ENCODE peak calls at places on chromosomes 3 and 15, in seven cellular contexts. V, M, P, A, F, C and J are unnamed samples. For H3K27me3, the result is how much of the 10 kb centered on the place peaks cover.

GRCh38 chr3:120280566-120280965 is 4.5 kb downstream of the GPR156 start:
- DNase-seq in V (no peak), M (no peak), P (no peak), A (no peak), F (no peak), C (no peak), J (no peak)

GRCh38 chr15:31263751-31264533 is 62.7 kb upstream of the KLF13 start:
- DNase-seq in V (no peak), M (no peak), P (peak), A (peak), F (peak), C (peak), J (peak)

GRCh38 chr3:100506355-100506754 is 13.9 kb downstream of the TMEM45A start:
- DNase-seq in V (no peak), M (no peak), P (no peak), A (no peak), F (no peak), C (no peak), J (no peak)

GRCh38 chr15:72342385-72342784 is 22.4 kb upstream of the CELF6 start:
- DNase-seq in V (peak), M (no peak), P (no peak), A (no peak), F (peak), C (peak), J (no peak)

GRCh38 chr3:111971533-111971932 is 7.3 kb upstream of the ABHD10 start:
- DNase-seq in V (no peak), M (no peak), P (no peak), A (no peak), F (no peak), C (no peak), J (peak)

GRCh38 chr3:129015388-129016105 is 14.4 kb downstream of the EFCC1 start:
- DNase-seq in V (no peak), M (no peak), P (no peak), A (no peak), F (no peak), C (no peak), J (peak)

GRCh38 chr15:80780416-80781221 is 1.4 kb downstream of the CEMIP start:
- DNase-seq in V (no peak), M (no peak), P (peak), A (no peak), F (peak), C (peak), J (peak)

GRCh38 chr3:48428088-48428862 is 1.6 kb downstream of the PLXNB1 start:
- DNase-seq in V (no peak), M (no peak), P (no peak), A (no peak), F (no peak), C (no peak), J (no peak)

GRCh38 chr3:157156844-157157635 is 2.9 kb downstream of the CCNL1 start:
- DNase-seq in V (no peak), M (no peak), P (no peak), A (no peak), F (no peak), C (peak), J (no peak)

GRCh38 chr3:105537371-105538075 is 170.8 kb downstream of the ALCAM start:
- DNase-seq in V (no peak), M (no peak), P (no peak), A (no peak), F (no peak), C (no peak), J (no peak)

GRCh38 chr3:134487406-134487805 is 1.5 kb downstream of the CEP63 start:
- DNase-seq in V (no peak), M (no peak), P (no peak), A (peak), F (no peak), C (no peak), J (no peak)

GRCh38 chr15:85443593-85444328 is 63.4 kb downstream of the AKAP13 start:
- DNase-seq in V (peak), M (no peak), P (no peak), A (no peak), F (no peak), C (peak), J (peak)

GRCh38 chr3:106457278-106458210 is 588.7 kb upstream of the CBLB start:
- DNase-seq in V (no peak), M (peak), P (no peak), A (peak), F (no peak), C (peak), J (peak)

GRCh38 chr3:78660958-78661357 is 1106.8 kb downstream of the ROBO1 start:
- DNase-seq in V (no peak), M (no peak), P (no peak), A (no peak), F (no peak), C (peak), J (no peak)

GRCh38 chr3:65402597-65402996 is 636.1 kb downstream of the MAGI1 start:
- DNase-seq in V (no peak), M (peak), P (no peak), A (no peak), F (no peak), C (peak), J (no peak)

GRCh38 chr3:32303051-32303786 is 64.7 kb downstream of the CMTM8 start:
- DNase-seq in V (no peak), M (no peak), P (no peak), A (no peak), F (no peak), C (no peak), J (no peak)

GRCh38 chr3:73848173-73848751 is 223.5 kb upstream of the PDZRN3 start:
- DNase-seq in V (no peak), M (no peak), P (no peak), A (no peak), F (no peak), C (peak), J (no peak)
- TF ChIP-seq CTCF in V (peak), M (peak), P (peak), A (peak), F (peak), C (peak), J (peak)

DNA sequence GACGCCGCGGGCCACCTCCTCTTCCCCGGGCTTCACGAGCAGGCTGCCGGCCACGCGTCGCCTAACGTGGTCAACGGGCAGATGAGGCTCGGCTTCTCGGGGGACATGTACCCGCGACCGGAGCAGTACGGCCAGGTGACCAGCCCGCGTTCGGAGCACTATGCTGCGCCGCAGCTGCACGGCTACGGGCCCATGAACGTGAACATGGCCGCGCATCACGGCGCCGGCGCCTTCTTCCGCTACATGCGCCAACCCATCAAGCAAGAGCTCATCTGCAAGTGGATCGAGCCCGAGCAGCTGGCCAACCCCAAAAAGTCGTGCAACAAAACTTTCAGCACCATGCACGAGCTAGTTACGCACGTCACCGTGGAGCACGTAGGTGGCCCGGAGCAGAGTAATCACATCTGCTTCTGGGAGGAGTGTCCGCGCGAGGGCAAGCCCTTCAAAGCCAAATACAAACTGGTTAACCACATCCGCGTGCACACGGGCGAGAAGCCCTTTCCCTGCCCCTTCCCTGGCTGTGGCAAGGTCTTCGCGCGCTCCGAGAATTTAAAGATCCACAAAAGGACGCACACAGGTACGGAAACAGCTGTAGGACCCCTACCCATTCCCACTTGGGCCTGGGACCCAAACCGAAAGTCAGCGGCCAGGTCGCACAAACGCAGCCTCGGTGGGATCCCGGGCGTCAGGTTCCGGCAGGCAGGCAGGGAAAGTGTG is 1.5 kb downstream of the ZIC1 start:
- DNase-seq in V (no peak), M (peak), P (no peak), A (no peak), F (no peak), C (peak), J (no peak)
- H3K27me3 ChIP-seq in V (under half), M (under half), P (half or more), A (under half), F (half or more), C (half or more), J (half or more)

GRCh38 chr3:23553353-23553752 is 252.4 kb upstream of the UBE2E1 start:
- DNase-seq in V (no peak), M (no peak), P (no peak), A (peak), F (no peak), C (no peak), J (no peak)
- H3K4me3 ChIP-seq in V (no peak), M (no peak), P (no peak), A (no peak), F (no peak), C (no peak), J (no peak)

GRCh38 chr15:36356511-36356910 is 222.9 kb upstream of the CDIN1 start:
- DNase-seq in V (no peak), M (no peak), P (no peak), A (no peak), F (no peak), C (no peak), J (no peak)

GRCh38 chr15:36356978-36357582 is 222.3 kb upstream of the CDIN1 start:
- DNase-seq in V (no peak), M (no peak), P (no peak), A (no peak), F (no peak), C (peak), J (no peak)

GRCh38 chr15:36359286-36359685 is 220.1 kb upstream of the CDIN1 start:
- DNase-seq in V (no peak), M (no peak), P (no peak), A (no peak), F (no peak), C (no peak), J (no peak)

GRCh38 chr15:36361351-36361870 is 218.0 kb upstream of the CDIN1 start:
- DNase-seq in V (no peak), M (no peak), P (no peak), A (no peak), F (no peak), C (no peak), J (no peak)

DNA sequence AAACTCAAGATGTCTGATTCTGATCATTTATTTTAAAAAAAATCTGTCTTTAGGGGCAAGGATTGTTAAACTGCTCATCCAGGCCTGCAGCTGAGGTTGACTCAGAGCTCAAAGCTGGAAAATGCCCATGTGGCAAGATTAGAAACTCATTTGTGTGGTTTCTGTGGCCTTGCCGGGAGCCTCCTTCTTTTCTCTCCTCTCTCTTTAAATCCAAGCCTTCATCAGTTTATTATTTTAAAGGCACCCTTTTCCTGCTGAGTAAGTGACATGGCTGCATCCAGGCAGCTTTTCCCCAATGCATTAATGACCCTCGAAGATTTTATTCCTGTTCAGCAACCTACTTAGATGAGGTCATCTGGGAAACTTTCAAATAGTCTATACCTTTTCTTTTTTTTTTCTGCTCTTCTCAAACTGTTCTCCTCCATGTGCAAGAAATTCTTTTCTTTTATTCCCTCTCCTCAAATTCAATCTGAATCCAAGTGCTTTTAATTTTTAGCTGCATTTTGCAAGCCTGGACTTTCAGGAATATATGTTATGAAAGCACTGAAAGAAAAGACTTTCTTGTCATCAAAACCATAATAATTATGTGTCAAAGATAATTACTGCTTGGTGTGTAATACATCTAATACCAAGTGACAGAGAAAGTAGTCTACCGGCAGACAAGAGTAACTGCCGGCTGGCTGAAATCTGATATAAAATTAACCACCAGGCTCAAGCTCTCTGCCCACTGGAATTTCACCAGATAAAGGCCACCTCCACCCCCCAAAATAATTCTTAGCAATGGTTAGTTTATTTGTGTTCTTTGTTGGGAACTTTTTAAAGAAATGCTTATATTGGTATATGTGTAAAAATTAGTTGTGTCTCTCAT is 221.1 kb upstream of the CDIN1 start:
- DNase-seq in V (no peak), M (no peak), P (no peak), A (no peak), F (no peak), C (no peak), J (no peak)
- TF ChIP-seq CTCF in V (no peak), M (no peak), P (no peak), A (no peak), F (no peak), C (no peak), J (no peak)

GRCh38 chr3:113533534-113533892 is 1.2 kb downstream of the SIDT1 start:
- DNase-seq in V (no peak), M (no peak), P (no peak), A (no peak), F (no peak), C (no peak), J (no peak)
- H3K27me3 ChIP-seq in V (under half), M (under half), P (under half), A (under half), F (half or more), C (half or more), J (under half)

GRCh38 chr15:33153548-33153947 is 41.0 kb downstream of the FMN1 start:
- DNase-seq in V (no peak), M (no peak), P (no peak), A (no peak), F (no peak), C (no peak), J (no peak)

GRCh38 chr15:33154366-33155166 is 39.9 kb downstream of the FMN1 start:
- DNase-seq in V (no peak), M (peak), P (peak), A (no peak), F (no peak), C (peak), J (no peak)

GRCh38 chr15:33150993-33151392 is 43.5 kb downstream of the FMN1 start:
- DNase-seq in V (no peak), M (no peak), P (no peak), A (no peak), F (no peak), C (no peak), J (no peak)

GRCh38 chr15:33150516-33150915 is 44.0 kb downstream of the FMN1 start:
- DNase-seq in V (no peak), M (no peak), P (no peak), A (no peak), F (no peak), C (no peak), J (no peak)

GRCh38 chr15:33152502-33153109 is 41.9 kb downstream of the FMN1 start:
- DNase-seq in V (no peak), M (no peak), P (no peak), A (no peak), F (no peak), C (no peak), J (no peak)
- H3K4me3 ChIP-seq in V (no peak), M (no peak), P (no peak), A (no peak), F (no peak), C (no peak), J (no peak)

DNA sequence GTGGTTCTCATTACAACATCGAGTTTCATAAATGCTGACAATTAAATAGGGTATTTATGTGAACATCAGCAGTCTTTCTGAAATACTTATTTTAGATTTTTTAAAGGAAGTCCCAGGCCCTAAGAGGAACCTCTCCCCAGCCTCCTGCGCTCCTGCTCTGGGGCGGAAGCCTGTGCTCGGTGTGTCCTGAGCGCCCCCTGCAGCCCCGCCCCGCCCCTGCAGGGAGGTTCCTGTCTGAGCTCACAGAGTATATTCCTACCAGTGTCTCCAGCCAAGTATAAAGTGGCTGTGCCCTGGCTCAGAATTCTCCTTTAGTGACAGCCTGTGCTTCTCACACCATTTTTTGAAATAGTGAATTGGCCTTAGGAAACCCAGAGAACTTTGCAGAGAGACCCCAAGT is 567.9 kb downstream of the GOLGA6L6 start:
- DNase-seq in V (no peak), M (no peak), P (no peak), A (no peak), F (peak), C (no peak), J (no peak)
- TF ChIP-seq CTCF in V (peak), M (no peak), P (no peak), A (no peak), F (no peak), C (no peak), J (no peak)

GRCh38 chr15:74278269-74278668 is 42.1 kb downstream of the CCDC33 start:
- DNase-seq in V (no peak), M (no peak), P (no peak), A (no peak), F (no peak), C (no peak), J (no peak)

GRCh38 chr15:74276560-74276959 is 40.4 kb downstream of the CCDC33 start:
- DNase-seq in V (no peak), M (no peak), P (no peak), A (no peak), F (no peak), C (no peak), J (no peak)

GRCh38 chr15:74274485-74275038 is 38.4 kb downstream of the CCDC33 start:
- DNase-seq in V (no peak), M (no peak), P (no peak), A (no peak), F (no peak), C (no peak), J (no peak)

GRCh38 chr15:74277245-74277644 is 41.1 kb downstream of the CCDC33 start:
- DNase-seq in V (no peak), M (no peak), P (no peak), A (no peak), F (peak), C (no peak), J (no peak)

DNA sequence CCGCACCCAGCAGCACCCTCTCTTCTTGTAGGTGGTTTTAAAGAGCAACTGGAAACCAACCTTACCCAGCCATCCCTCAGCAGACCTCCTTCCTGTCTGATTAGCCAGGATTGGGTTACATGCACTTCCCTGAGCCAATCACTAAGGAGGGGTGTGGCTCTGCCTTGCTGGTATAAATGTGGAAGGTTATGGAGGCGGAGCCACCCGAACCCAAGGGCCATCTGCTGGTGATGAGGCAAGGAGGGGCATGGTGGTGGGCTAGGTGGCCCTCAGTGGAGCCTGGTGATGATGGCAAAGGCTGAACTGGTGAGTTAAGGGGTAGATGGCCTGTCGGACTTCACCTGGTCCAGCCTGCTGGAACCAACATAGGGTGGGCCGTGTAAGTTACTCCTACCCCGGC is 39.8 kb downstream of the CCDC33 start:
- DNase-seq in V (peak), M (no peak), P (no peak), A (no peak), F (peak), C (peak), J (no peak)
- H3K27me3 ChIP-seq in V (under half), M (under half), P (under half), A (under half), F (under half), C (under half), J (under half)

GRCh38 chr15:96359371-96359771 is 28.9 kb downstream of the NR2F2 start:
- DNase-seq in V (no peak), M (no peak), P (no peak), A (no peak), F (no peak), C (no peak), J (no peak)
- H3K4me3 ChIP-seq in V (no peak), M (no peak), P (no peak), A (no peak), F (no peak), C (peak), J (peak)

GRCh38 chr15:64092864-64093626 is 593 bp downstream of the CIAO2A start:
- DNase-seq in V (no peak), M (no peak), P (peak), A (no peak), F (peak), C (peak), J (peak)
- TF ChIP-seq CTCF in V (no peak), M (peak), P (peak), A (peak), F (peak), C (no peak), J (no peak)